ENCODE peak calls at places on chromosomes 16 and 17, in nine cellular contexts. R is uterus, E is heart right ventricle, Q is fibroblast of mammary gland, P is body of pancreas, X is mesothelial cell of epicardium, B is ascending aorta, C is cardiac muscle cell, K is endothelial cell. D is an unnamed sample.

GRCh38 chr16:14658063-14658462 is 25.3 kb downstream of the BFAR start:
- DNase-seq in E (no peak), B (no peak), C (no peak), R (no peak), K (no peak), Q (no peak), P (no peak), X (no peak), D (no peak)

GRCh38 chr16:56401482-56401881 is 23.9 kb downstream of the AMFR start:
- DNase-seq in K (peak; percentile 31), X (no peak), R (no peak), B (no peak), E (no peak), P (no peak), Q (no peak), C (no peak), D (no peak)

GRCh38 chr17:27489045-27489715 is 32.9 kb downstream of the KSR1 start:
- DNase-seq in X (no peak), P (no peak), K (no peak), R (peak; percentile 68), E (peak; percentile 62), C (peak; percentile 84), Q (peak; percentile 44), B (peak; percentile 30), D (peak; percentile 42)

GRCh38 chr17:57811633-57812280 is 38.1 kb downstream of the MRPS23 start:
- DNase-seq in C (no peak), E (no peak), Q (no peak), R (no peak), P (no peak), B (no peak), K (no peak), X (no peak), D (no peak)

GRCh38 chr17:71975331-71975801 is 145.5 kb upstream of the SOX9 start:
- DNase-seq in X (no peak), Q (peak; percentile 46), P (peak; percentile 13), E (peak; percentile 52), R (peak; percentile 27), C (peak; percentile 67), B (no peak), K (peak; percentile 41), D (peak; percentile 23)

GRCh38 chr16:70723740-70724145 is 37.9 kb upstream of the MTSS2 start:
- DNase-seq in Q (no peak), E (no peak), B (no peak), C (no peak), R (no peak), X (no peak), P (no peak), K (no peak), D (no peak)

GRCh38 chr16:85923153-85924021 is 24.4 kb downstream of the IRF8 start:
- DNase-seq in E (no peak), B (no peak), K (no peak), X (no peak), R (no peak), Q (peak; percentile 52), P (no peak), C (peak; percentile 70), D (peak; percentile 58)

GRCh38 chr17:74513987-74514631 is 17.2 kb downstream of the CD300LB start:
- DNase-seq in P (no peak), R (no peak), Q (peak; percentile 65), C (peak; percentile 52), B (no peak), E (no peak), K (peak; percentile 44), X (peak; percentile 28), D (no peak)

GRCh38 chr17:77279448-77280303 is 138.9 kb downstream of the SEC14L1 start:
- DNase-seq in P (no peak), Q (peak; percentile 84), E (no peak), X (no peak), C (peak; percentile 94), B (no peak), K (peak; percentile 36), R (no peak), D (no peak)

GRCh38 chr16:2095918-2096582 is 39.6 kb downstream of the PKD1 start:
- DNase-seq in E (no peak), X (no peak), R (no peak), B (no peak), Q (no peak), K (no peak), C (no peak), P (no peak), D (no peak)

GRCh38 chr17:2905697-2906595 is 109.7 kb downstream of the RAP1GAP2 start:
- DNase-seq in B (no peak), R (no peak), C (no peak), Q (no peak), K (no peak), P (no peak), X (no peak), E (no peak), D (no peak)

GRCh38 chr16:30183961-30184429 is 593 bp downstream of the CORO1A start:
- DNase-seq in B (no peak), K (no peak), C (no peak), X (no peak), R (no peak), Q (no peak), E (peak; percentile 25), P (peak; percentile 13), D (no peak)

GRCh38 chr17:57408064-57408811 is 151.9 kb downstream of the MSI2 start:
- DNase-seq in B (no peak), E (no peak), Q (no peak), C (no peak), K (no peak), X (no peak), R (no peak), P (no peak), D (no peak)

GRCh38 chr17:72034000-72034399 is 86.8 kb upstream of the SOX9 start:
- DNase-seq in E (no peak), C (no peak), X (no peak), B (no peak), R (no peak), Q (no peak), P (no peak), K (no peak), D (no peak)

GRCh38 chr17:728911-729310 is 3.5 kb upstream of the TLCD3A start:
- DNase-seq in X (no peak), Q (no peak), E (no peak), R (no peak), B (no peak), K (no peak), C (no peak), P (no peak), D (no peak)

GRCh38 chr17:75088902-75089417 is 1.2 kb downstream of the SLC16A5 start:
- DNase-seq in P (no peak), B (no peak), R (peak; percentile 47), C (no peak), X (no peak), E (peak; percentile 21), Q (peak; percentile 60), K (no peak), D (no peak)

GRCh38 chr17:57662644-57663308 is 82.3 kb downstream of the CCDC182 start:
- DNase-seq in B (peak; percentile 90), C (peak; percentile 99), E (peak; percentile 98), X (peak; percentile 95), R (peak; percentile 97), K (peak; percentile 94), P (peak; percentile 89), Q (peak; percentile 98), D (peak; percentile 97)

GRCh38 chr17:61491981-61492380 is 39.8 kb downstream of the TBX4 start:
- DNase-seq in K (no peak), Q (no peak), E (no peak), P (no peak), X (no peak), R (no peak), B (no peak), C (no peak), D (no peak)

GRCh38 chr16:2785101-2785991 is 2.0 kb downstream of the PRSS33 start:
- DNase-seq in R (peak; percentile 13), K (no peak), P (no peak), C (no peak), B (no peak), Q (no peak), X (no peak), E (no peak), D (no peak)

GRCh38 chr17:27497696-27498095 is 41.4 kb downstream of the KSR1 start:
- DNase-seq in K (no peak), B (no peak), P (no peak), X (no peak), R (no peak), Q (no peak), E (no peak), C (no peak), D (no peak)

GRCh38 chr17:51818777-51819176 is 339.7 kb downstream of the CA10 start:
- DNase-seq in X (no peak), Q (no peak), K (no peak), E (no peak), P (no peak), B (no peak), R (no peak), C (no peak), D (no peak)

GRCh38 chr17:31446195-31446967 is 54.9 kb downstream of the RAB11FIP4 start:
- DNase-seq in X (no peak), E (no peak), R (no peak), C (no peak), Q (no peak), B (no peak), K (no peak), P (no peak), D (no peak)
- TF ChIP-seq CTCF in X (no peak), E (no peak), R (no peak), C (no peak), Q (peak; percentile 13), B (no peak), K (no peak), P (peak; percentile 6), D (no peak)

DNA sequence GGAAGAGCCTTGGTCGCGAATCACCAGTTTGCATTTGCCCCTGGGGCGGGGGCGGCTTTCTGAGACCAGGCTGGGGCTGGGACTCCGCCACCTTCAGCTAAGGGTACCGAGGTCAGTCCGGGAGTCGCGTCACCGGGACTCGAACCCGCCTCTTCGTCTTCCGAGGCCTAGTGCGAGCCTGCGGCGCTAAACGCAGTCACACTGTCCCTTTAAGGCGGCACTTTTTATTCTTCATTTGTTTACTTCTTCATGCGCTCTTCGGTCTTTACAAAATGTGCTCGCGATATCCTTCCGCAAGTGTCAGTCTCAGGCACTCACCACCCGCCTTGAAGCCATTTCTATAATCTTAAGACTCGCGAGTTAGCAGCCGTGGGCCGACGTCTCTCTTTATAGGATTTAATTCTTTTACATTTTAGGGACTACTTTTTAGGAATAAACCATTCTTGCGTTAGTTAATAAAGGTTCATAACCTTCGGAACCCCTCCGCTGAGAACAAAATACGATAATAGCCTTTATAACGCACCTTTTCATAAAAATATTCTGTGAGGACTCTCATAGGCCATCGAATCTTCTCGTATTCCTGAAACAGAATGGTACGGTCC is 593 bp upstream of the HEXIM1 start:
- DNase-seq in P (peak; percentile 80), X (peak; percentile 79), B (no peak), E (peak; percentile 84), R (peak; percentile 89), Q (peak; percentile 95), K (peak; percentile 71), C (peak; percentile 96), D (peak; percentile 91)
- TF ChIP-seq CTCF in P (peak; percentile 22), X (no peak), B (no peak), E (no peak), R (peak; percentile 7), Q (no peak), K (no peak), C (no peak), D (no peak)

GRCh38 chr17:6496116-6496481 is 51.8 kb downstream of the PIMREG start:
- DNase-seq in X (no peak), E (no peak), Q (no peak), R (no peak), K (peak; percentile 61), P (no peak), C (peak; percentile 37), B (no peak), D (no peak)
- TF ChIP-seq CTCF in X (no peak), E (no peak), Q (no peak), R (no peak), K (no peak), P (no peak), C (no peak), B (no peak), D (no peak)

GRCh38 chr17:16380640-16381495 is at the start of gene UBB:
- DNase-seq in E (peak; percentile 97), P (peak; percentile 97), B (peak; percentile 92), X (peak; percentile 96), R (peak; percentile 96), C (peak; percentile 99), K (peak; percentile 91), Q (peak; percentile 97), D (peak; percentile 98)
- TF ChIP-seq CTCF in E (no peak), P (no peak), B (no peak), X (no peak), R (peak; percentile 23), C (no peak), K (no peak), Q (no peak), D (peak; percentile 4)